ENCODE peak calls at places on chromosomes 1 and 21, in ten cellular contexts. X is neural progenitor cell; L is CD4-positive, alpha-beta T cell; N is Calu3; B is BJ; Z is epithelial cell of proximal tubule; Q is progenitor cell of endocrine pancreas; J is fibroblast of lung; F is neural crest cell; Y is astrocyte of the spinal cord. T is an unnamed sample.

GRCh38 chr1:85581802-85582686 is 1.5 kb downstream of the CCN1 start:
- DNase-seq in F (peak; percentile 26), X (peak; percentile 66), Q (no peak), L (no peak), J (peak; percentile 81), N (peak; percentile 78), Z (no peak), B (no peak), Y (peak; percentile 82), T (peak; percentile 54)

GRCh38 chr1:168972887-168973286 is 133.6 kb upstream of the ATP1B1 start:
- DNase-seq in Q (no peak), J (no peak), B (no peak), F (no peak), N (no peak), L (no peak), X (no peak), Z (no peak), Y (no peak), T (no peak)

GRCh38 chr1:121516279-121516967 is 331.6 kb downstream of the SRGAP2C start:
- DNase-seq in J (no peak), F (no peak), N (no peak), Y (no peak), L (peak; percentile 10), B (no peak), Q (no peak), Z (no peak), X (no peak), T (no peak)

GRCh38 chr1:97158704-97159103 is 437.1 kb downstream of the PTBP2 start:
- DNase-seq in Z (no peak), Q (no peak), Y (no peak), L (no peak), F (no peak), J (no peak), X (no peak), B (no peak), N (no peak), T (no peak)

GRCh38 chr1:171581766-171582165 is 40.3 kb upstream of the MYOCOS start:
- DNase-seq in N (no peak), J (no peak), L (no peak), Z (no peak), Y (no peak), F (no peak), X (no peak), Q (no peak), B (no peak), T (no peak)

GRCh38 chr1:170164103-170164763 is 18.5 kb downstream of the NTMT2 start:
- DNase-seq in Q (no peak), N (no peak), Z (no peak), J (no peak), F (no peak), X (no peak), Y (no peak), B (peak; percentile 5), L (no peak), T (no peak)

GRCh38 chr1:61638296-61638695 is 86.6 kb downstream of the TM2D1 start:
- DNase-seq in B (peak; percentile 81), Q (no peak), L (no peak), F (no peak), N (no peak), Z (no peak), Y (peak; percentile 48), J (peak; percentile 96), X (no peak), T (peak; percentile 84)

GRCh38 chr21:35882791-35883240 is 177.5 kb downstream of the SETD4 start:
- DNase-seq in J (peak; percentile 37), Z (peak; percentile 36), Q (no peak), F (no peak), B (peak; percentile 37), N (no peak), X (no peak), L (no peak), Y (no peak), T (no peak)

DNA sequence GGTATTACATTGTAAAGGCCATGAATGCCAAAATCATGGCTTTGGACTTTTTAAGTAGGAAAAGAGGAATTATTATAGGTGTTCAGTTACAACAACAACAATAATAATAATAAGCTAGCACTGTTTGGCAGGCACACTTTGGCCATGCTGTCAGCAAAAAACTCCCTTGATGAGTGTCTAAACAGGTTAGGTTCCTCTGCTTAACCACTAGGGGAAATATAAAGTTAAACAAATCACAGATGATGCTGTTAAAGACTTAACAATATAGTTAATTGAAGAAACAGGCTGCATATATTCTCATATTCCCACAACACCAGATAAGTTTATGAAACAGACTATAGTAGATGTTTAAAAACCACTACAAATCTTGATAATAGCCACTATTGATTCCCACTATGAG is 46.4 kb downstream of the RGS21 start:
- DNase-seq in Z (no peak), Y (no peak), F (no peak), X (no peak), Q (no peak), J (no peak), L (no peak), N (no peak), B (no peak), T (no peak)
- TF ChIP-seq CTCF in Z (no peak), Y (no peak), F (peak; percentile 27), X (peak; percentile 19), Q (peak; percentile 18), J (no peak), L (no peak), N (no peak), B (no peak), T (no peak)

GRCh38 chr1:40691538-40692428 is at the start of gene NFYC:
- DNase-seq in X (peak; percentile 100), N (peak; percentile 98), Y (peak; percentile 97), J (peak; percentile 99), L (peak; percentile 91), F (peak; percentile 96), Z (peak; percentile 80), Q (peak; percentile 94), B (peak; percentile 84), T (peak; percentile 94)
- TF ChIP-seq CTCF in X (no peak), N (no peak), Y (no peak), J (no peak), L (no peak), F (no peak), Z (no peak), Q (no peak), B (no peak), T (no peak)

DNA sequence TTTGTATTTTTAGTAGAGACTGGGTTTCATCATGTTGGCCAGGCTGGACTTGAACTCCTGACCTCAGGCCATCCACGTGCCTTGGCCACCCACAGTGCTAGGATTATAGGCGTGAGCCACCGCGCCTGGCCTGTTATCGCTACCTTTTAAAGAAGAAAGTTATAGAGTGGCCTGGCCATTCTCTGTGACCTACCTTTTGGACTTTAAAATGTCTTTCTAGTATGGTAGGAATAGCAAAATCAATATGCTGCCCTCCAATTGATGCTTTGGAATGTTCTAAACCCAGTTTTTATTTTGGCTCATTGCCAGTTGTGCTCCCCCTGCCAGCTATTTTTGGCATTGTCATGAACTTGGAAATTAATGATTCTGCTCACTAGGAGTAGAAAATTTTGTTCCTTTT is 19.9 kb downstream of the HIPK1 start:
- DNase-seq in B (no peak), L (no peak), Q (no peak), F (no peak), N (no peak), Z (no peak), J (peak; percentile 10), Y (no peak), X (no peak), T (no peak)
- TF ChIP-seq CTCF in B (peak; percentile 46), L (peak; percentile 43), Q (peak; percentile 28), F (peak; percentile 53), N (no peak), Z (peak; percentile 51), J (peak; percentile 41), Y (peak; percentile 33), X (peak; percentile 15), T (peak; percentile 35)

GRCh38 chr1:223549740-223550139 is 115.8 kb downstream of the CAPN8 start:
- DNase-seq in J (no peak), Y (no peak), B (no peak), Z (no peak), X (no peak), Q (no peak), L (no peak), F (no peak), N (no peak), T (no peak)
- TF ChIP-seq CTCF in J (no peak), Y (no peak), B (no peak), Z (no peak), X (no peak), Q (no peak), L (no peak), F (peak; percentile 28), N (no peak), T (no peak)

DNA sequence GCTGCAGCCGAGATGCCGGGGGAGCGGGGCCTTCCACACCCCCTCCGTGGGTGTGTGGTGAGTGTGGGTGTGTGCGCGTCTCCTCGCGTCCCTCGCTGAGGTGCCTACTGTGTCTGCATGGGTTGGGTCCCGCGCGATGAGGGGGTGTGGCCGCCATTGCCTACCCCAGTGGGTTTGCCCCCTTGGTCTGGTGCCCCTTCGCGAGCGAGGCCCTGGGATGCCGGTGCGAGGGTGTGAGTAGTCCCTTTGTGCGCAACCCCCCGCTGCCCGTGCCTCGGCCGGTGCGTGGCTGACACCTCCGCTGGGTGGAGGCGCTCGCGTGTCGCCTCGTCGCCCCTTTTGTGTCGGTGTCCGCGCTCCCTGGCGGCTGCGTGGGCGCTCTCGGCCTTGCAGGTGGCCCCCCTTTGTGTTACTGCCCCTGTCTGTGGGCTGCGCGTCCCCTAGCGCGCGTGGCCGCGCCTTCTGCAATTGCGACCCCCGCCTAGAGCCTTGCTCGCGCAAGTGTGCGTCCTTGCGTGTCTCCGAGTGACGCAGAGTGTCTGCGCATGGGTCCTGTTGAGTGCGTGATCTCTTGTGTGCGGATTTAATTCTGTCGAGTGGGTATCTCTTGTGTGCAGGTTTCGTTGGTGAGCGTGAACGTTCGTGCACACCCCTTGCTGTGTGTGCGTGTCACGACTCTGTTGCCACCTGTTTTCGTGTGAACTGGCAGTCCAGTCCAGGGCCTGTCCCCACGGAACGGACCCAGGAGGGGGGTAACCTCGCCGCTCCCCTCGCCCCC is 552 bp downstream of the TTC3 start:
- DNase-seq in L (peak; percentile 45), J (peak; percentile 46), X (peak; percentile 46), B (no peak), Z (no peak), Q (peak; percentile 51), N (peak; percentile 20), Y (peak; percentile 32), F (no peak), T (no peak)
- TF ChIP-seq CTCF in L (peak; percentile 32), J (no peak), X (no peak), B (peak; percentile 33), Z (no peak), Q (no peak), N (no peak), Y (no peak), F (no peak), T (no peak)

GRCh38 chr1:57422271-57423134 is 1.4 kb downstream of the DAB1 start:
- DNase-seq in B (no peak), Y (peak; percentile 17), F (peak; percentile 57), L (no peak), Q (peak; percentile 34), X (peak; percentile 80), Z (no peak), N (no peak), J (peak; percentile 35), T (no peak)

GRCh38 chr1:57423135-57424131 is at the start of gene DAB1:
- DNase-seq in Y (no peak), X (peak; percentile 76), J (peak; percentile 18), L (no peak), B (no peak), Z (no peak), Q (peak; percentile 19), F (peak; percentile 32), N (peak; percentile 17), T (no peak)

GRCh38 chr1:57421366-57421765 is 2.5 kb downstream of the DAB1 start:
- DNase-seq in X (peak; percentile 28), L (no peak), Y (no peak), B (no peak), J (peak; percentile 4), Q (no peak), Z (no peak), N (no peak), F (no peak), T (no peak)

GRCh38 chr1:57424231-57425027 is 569 bp upstream of the DAB1 start:
- DNase-seq in N (peak; percentile 58), J (peak; percentile 44), Z (no peak), X (peak; percentile 81), Y (peak; percentile 29), F (peak; percentile 58), L (no peak), Q (peak; percentile 57), B (no peak), T (peak; percentile 7)
- TF ChIP-seq CTCF in N (peak; percentile 59), J (peak; percentile 68), Z (peak; percentile 86), X (peak; percentile 87), Y (peak; percentile 82), F (peak; percentile 75), L (no peak), Q (peak; percentile 84), B (peak; percentile 93), T (peak; percentile 85)